ENCODE peak calls at places on chromosome 20, in five cellular contexts. One of them, this sample, is unnamed.

GRCh38 chr20:18722381-18722780 is 91.2 kb upstream of the SCP2D1 start:
- DNase-seq in CD8-positive, alpha-beta memory T cell: no peak
- DNase-seq in lung: no peak
- DNase-seq in Panc1: no peak
- DNase-seq in neural progenitor cell: no peak
- DNase-seq in this sample: no peak

GRCh38 chr20:25623736-25624499 is at the start of gene NANP:
- DNase-seq in CD8-positive, alpha-beta memory T cell: peak
- DNase-seq in lung: peak
- DNase-seq in Panc1: peak
- DNase-seq in neural progenitor cell: peak
- DNase-seq in this sample: peak

GRCh38 chr20:53748821-53749402 is 155.3 kb upstream of the ZNF217 start:
- DNase-seq in CD8-positive, alpha-beta memory T cell: no peak
- DNase-seq in lung: no peak
- DNase-seq in Panc1: no peak
- DNase-seq in neural progenitor cell: no peak
- DNase-seq in this sample: peak

GRCh38 chr20:25320035-25320800 is 70.4 kb downstream of the ABHD12 start:
- DNase-seq in CD8-positive, alpha-beta memory T cell: no peak
- DNase-seq in lung: no peak
- DNase-seq in Panc1: no peak
- DNase-seq in neural progenitor cell: no peak
- DNase-seq in this sample: no peak

GRCh38 chr20:23311932-23312331 is 38.7 kb upstream of the NXT1 start:
- DNase-seq in CD8-positive, alpha-beta memory T cell: no peak
- DNase-seq in lung: no peak
- DNase-seq in Panc1: no peak
- DNase-seq in neural progenitor cell: no peak
- DNase-seq in this sample: no peak

GRCh38 chr20:22904411-22904810 is 130.7 kb upstream of the SSTR4 start:
- DNase-seq in CD8-positive, alpha-beta memory T cell: no peak
- DNase-seq in lung: no peak
- DNase-seq in Panc1: no peak
- DNase-seq in neural progenitor cell: no peak
- DNase-seq in this sample: no peak

GRCh38 chr20:25205277-25206062 is 10.0 kb downstream of the ENTPD6 start:
- DNase-seq in CD8-positive, alpha-beta memory T cell: no peak
- DNase-seq in lung: no peak
- DNase-seq in Panc1: no peak
- DNase-seq in neural progenitor cell: no peak
- DNase-seq in this sample: no peak

GRCh38 chr20:20915855-20916254 is 190.3 kb downstream of the LINC00237 start:
- DNase-seq in CD8-positive, alpha-beta memory T cell: no peak
- DNase-seq in lung: no peak
- DNase-seq in Panc1: no peak
- DNase-seq in neural progenitor cell: no peak
- DNase-seq in this sample: no peak

GRCh38 chr20:53797085-53797484 is 203.4 kb upstream of the ZNF217 start:
- DNase-seq in CD8-positive, alpha-beta memory T cell: no peak
- DNase-seq in lung: no peak
- DNase-seq in Panc1: no peak
- DNase-seq in neural progenitor cell: no peak
- DNase-seq in this sample: no peak

GRCh38 chr20:25058051-25058796 is at the start of gene ACSS1:
- DNase-seq in CD8-positive, alpha-beta memory T cell: peak
- DNase-seq in lung: peak
- DNase-seq in Panc1: no peak
- DNase-seq in neural progenitor cell: peak
- DNase-seq in this sample: no peak

GRCh38 chr20:42656130-42656529 is 533.6 kb downstream of the PTPRT start:
- DNase-seq in CD8-positive, alpha-beta memory T cell: no peak
- DNase-seq in lung: no peak
- DNase-seq in Panc1: no peak
- DNase-seq in neural progenitor cell: no peak
- DNase-seq in this sample: no peak

GRCh38 chr20:2538931-2539330 is 2.6 kb downstream of the TMC2 start:
- DNase-seq in CD8-positive, alpha-beta memory T cell: no peak
- DNase-seq in lung: peak
- DNase-seq in Panc1: no peak
- DNase-seq in neural progenitor cell: no peak
- DNase-seq in this sample: no peak

GRCh38 chr20:9306521-9306920 is 207.9 kb upstream of the LAMP5 start:
- DNase-seq in CD8-positive, alpha-beta memory T cell: no peak
- DNase-seq in lung: no peak
- DNase-seq in Panc1: no peak
- DNase-seq in neural progenitor cell: no peak
- DNase-seq in this sample: peak

GRCh38 chr20:34891166-34892062 is 15.0 kb downstream of the ACSS2 start:
- DNase-seq in CD8-positive, alpha-beta memory T cell: no peak
- DNase-seq in lung: no peak
- DNase-seq in Panc1: peak
- DNase-seq in neural progenitor cell: no peak
- DNase-seq in this sample: no peak

GRCh38 chr20:7851031-7851490 is 89.2 kb downstream of the HAO1 start:
- DNase-seq in CD8-positive, alpha-beta memory T cell: no peak
- DNase-seq in lung: no peak
- DNase-seq in Panc1: no peak
- DNase-seq in neural progenitor cell: no peak
- DNase-seq in this sample: peak

GRCh38 chr20:32485126-32485769 is 99.9 kb downstream of the NOL4L start:
- DNase-seq in CD8-positive, alpha-beta memory T cell: peak
- DNase-seq in lung: peak
- DNase-seq in Panc1: peak
- DNase-seq in neural progenitor cell: peak
- DNase-seq in this sample: no peak

GRCh38 chr20:676315-676937 is 824 bp upstream of the SCRT2 start:
- DNase-seq in CD8-positive, alpha-beta memory T cell: no peak
- DNase-seq in lung: no peak
- DNase-seq in Panc1: no peak
- DNase-seq in neural progenitor cell: peak
- DNase-seq in this sample: no peak

GRCh38 chr20:967796-968742 is 34.0 kb downstream of the RSPO4 start:
- DNase-seq in CD8-positive, alpha-beta memory T cell: no peak
- DNase-seq in lung: no peak
- DNase-seq in Panc1: no peak
- DNase-seq in neural progenitor cell: peak
- DNase-seq in this sample: no peak

GRCh38 chr20:1242530-1242929 is 16.7 kb downstream of the RAD21L1 start:
- DNase-seq in CD8-positive, alpha-beta memory T cell: no peak
- DNase-seq in lung: no peak
- DNase-seq in Panc1: no peak
- DNase-seq in neural progenitor cell: no peak
- DNase-seq in this sample: peak

GRCh38 chr20:51379601-51380341 is 162.7 kb downstream of the NFATC2 start:
- DNase-seq in CD8-positive, alpha-beta memory T cell: no peak
- DNase-seq in lung: no peak
- DNase-seq in Panc1: no peak
- DNase-seq in neural progenitor cell: no peak
- DNase-seq in this sample: no peak

GRCh38 chr20:54103067-54103761 is 32.8 kb upstream of the BCAS1 start:
- DNase-seq in CD8-positive, alpha-beta memory T cell: peak
- DNase-seq in lung: peak
- DNase-seq in Panc1: no peak
- DNase-seq in neural progenitor cell: peak
- DNase-seq in this sample: peak

GRCh38 chr20:17530716-17531536 is at the start of gene BFSP1:
- DNase-seq in CD8-positive, alpha-beta memory T cell: no peak
- DNase-seq in lung: peak
- DNase-seq in Panc1: no peak
- DNase-seq in neural progenitor cell: peak
- DNase-seq in this sample: no peak

GRCh38 chr20:32581839-32582658 is 3.1 kb downstream of the NOL4L start:
- DNase-seq in CD8-positive, alpha-beta memory T cell: peak
- DNase-seq in lung: no peak
- DNase-seq in Panc1: no peak
- DNase-seq in neural progenitor cell: peak
- DNase-seq in this sample: no peak

GRCh38 chr20:60952861-60953260 is 299.2 kb upstream of the CDH4 start:
- DNase-seq in CD8-positive, alpha-beta memory T cell: no peak
- DNase-seq in lung: no peak
- DNase-seq in Panc1: no peak
- DNase-seq in neural progenitor cell: no peak
- DNase-seq in this sample: no peak

GRCh38 chr20:41717464-41717863 is 99.3 kb upstream of the CHD6 start:
- DNase-seq in CD8-positive, alpha-beta memory T cell: no peak
- DNase-seq in lung: no peak
- DNase-seq in Panc1: no peak
- DNase-seq in neural progenitor cell: no peak
- DNase-seq in this sample: no peak

GRCh38 chr20:24479595-24479994 is 10.2 kb downstream of the SYNDIG1 start:
- DNase-seq in CD8-positive, alpha-beta memory T cell: no peak
- DNase-seq in lung: no peak
- DNase-seq in Panc1: no peak
- DNase-seq in neural progenitor cell: no peak
- DNase-seq in this sample: no peak

GRCh38 chr20:41261790-41262717 is 55.5 kb downstream of the ZHX3 start:
- DNase-seq in CD8-positive, alpha-beta memory T cell: no peak
- DNase-seq in lung: no peak
- DNase-seq in Panc1: no peak
- DNase-seq in neural progenitor cell: no peak
- DNase-seq in this sample: no peak

GRCh38 chr20:63636752-63637633 is 10.1 kb upstream of the GMEB2 start:
- DNase-seq in CD8-positive, alpha-beta memory T cell: no peak
- DNase-seq in lung: no peak
- DNase-seq in Panc1: no peak
- DNase-seq in neural progenitor cell: peak
- DNase-seq in this sample: no peak

GRCh38 chr20:35353646-35354045 is 58.1 kb downstream of the UQCC1 start:
- DNase-seq in CD8-positive, alpha-beta memory T cell: no peak
- DNase-seq in lung: no peak
- DNase-seq in Panc1: no peak
- DNase-seq in neural progenitor cell: no peak
- DNase-seq in this sample: no peak

GRCh38 chr20:59781236-59781635 is 152.2 kb downstream of the SYCP2 start:
- DNase-seq in CD8-positive, alpha-beta memory T cell: no peak
- DNase-seq in lung: no peak
- DNase-seq in Panc1: no peak
- DNase-seq in neural progenitor cell: no peak
- DNase-seq in this sample: no peak

GRCh38 chr20:35145141-35145564 is 2.0 kb downstream of the EDEM2 start:
- DNase-seq in CD8-positive, alpha-beta memory T cell: peak
- DNase-seq in lung: no peak
- DNase-seq in Panc1: peak
- DNase-seq in neural progenitor cell: peak
- DNase-seq in this sample: no peak

GRCh38 chr20:1328680-1329330 is at the start of gene SDCBP2:
- DNase-seq in CD8-positive, alpha-beta memory T cell: no peak
- DNase-seq in lung: peak
- DNase-seq in Panc1: no peak
- DNase-seq in neural progenitor cell: no peak
- DNase-seq in this sample: no peak

GRCh38 chr20:1467355-1468116 is 887 bp upstream of the NSFL1C start:
- DNase-seq in CD8-positive, alpha-beta memory T cell: peak
- DNase-seq in lung: peak
- DNase-seq in Panc1: no peak
- DNase-seq in neural progenitor cell: peak
- DNase-seq in this sample: no peak

GRCh38 chr20:1273366-1273765 is 7.3 kb downstream of the SNPH start:
- DNase-seq in CD8-positive, alpha-beta memory T cell: no peak
- DNase-seq in lung: no peak
- DNase-seq in Panc1: no peak
- DNase-seq in neural progenitor cell: no peak
- DNase-seq in this sample: no peak

GRCh38 chr20:17761612-17762011 is 61.8 kb downstream of the BANF2 start:
- DNase-seq in CD8-positive, alpha-beta memory T cell: no peak
- DNase-seq in lung: no peak
- DNase-seq in Panc1: no peak
- DNase-seq in neural progenitor cell: peak
- DNase-seq in this sample: no peak

GRCh38 chr20:33681288-33681687 is 4.9 kb downstream of the E2F1 start:
- DNase-seq in CD8-positive, alpha-beta memory T cell: no peak
- DNase-seq in lung: no peak
- DNase-seq in Panc1: no peak
- DNase-seq in neural progenitor cell: no peak
- DNase-seq in this sample: no peak

GRCh38 chr20:61806314-61806713 is 259.4 kb downstream of the TAF4 start:
- DNase-seq in CD8-positive, alpha-beta memory T cell: no peak
- DNase-seq in lung: no peak
- DNase-seq in Panc1: no peak
- DNase-seq in neural progenitor cell: no peak
- DNase-seq in this sample: no peak

GRCh38 chr20:63858393-63859165 is 2.7 kb upstream of the ABHD16B start:
- DNase-seq in CD8-positive, alpha-beta memory T cell: peak
- DNase-seq in lung: no peak
- DNase-seq in Panc1: no peak
- DNase-seq in neural progenitor cell: peak
- DNase-seq in this sample: no peak

GRCh38 chr20:37529214-37529967 is 1.7 kb upstream of the BLCAP start:
- DNase-seq in CD8-positive, alpha-beta memory T cell: no peak
- DNase-seq in lung: no peak
- DNase-seq in Panc1: no peak
- DNase-seq in neural progenitor cell: no peak
- DNase-seq in this sample: no peak
- H3K4me3 ChIP-seq in CD8-positive, alpha-beta memory T cell: no peak
- H3K4me3 ChIP-seq in lung: no peak
- H3K4me3 ChIP-seq in Panc1: no peak
- H3K4me3 ChIP-seq in neural progenitor cell: no peak
- H3K4me3 ChIP-seq in this sample: no peak

GRCh38 chr20:4593149-4593525 is 128.6 kb upstream of the PRND start:
- DNase-seq in CD8-positive, alpha-beta memory T cell: no peak
- DNase-seq in lung: no peak
- DNase-seq in Panc1: no peak
- DNase-seq in neural progenitor cell: no peak
- DNase-seq in this sample: no peak
- H3K4me3 ChIP-seq in CD8-positive, alpha-beta memory T cell: no peak
- H3K4me3 ChIP-seq in lung: no peak
- H3K4me3 ChIP-seq in Panc1: no peak
- H3K4me3 ChIP-seq in neural progenitor cell: no peak
- H3K4me3 ChIP-seq in this sample: no peak

GRCh38 chr20:58162976-58163375 is 65.5 kb downstream of the ANKRD60 start:
- DNase-seq in CD8-positive, alpha-beta memory T cell: no peak
- DNase-seq in lung: no peak
- DNase-seq in Panc1: no peak
- DNase-seq in neural progenitor cell: no peak
- DNase-seq in this sample: no peak
- H3K4me3 ChIP-seq in CD8-positive, alpha-beta memory T cell: no peak
- H3K4me3 ChIP-seq in lung: no peak
- H3K4me3 ChIP-seq in Panc1: no peak
- H3K4me3 ChIP-seq in neural progenitor cell: no peak
- H3K4me3 ChIP-seq in this sample: no peak

DNA sequence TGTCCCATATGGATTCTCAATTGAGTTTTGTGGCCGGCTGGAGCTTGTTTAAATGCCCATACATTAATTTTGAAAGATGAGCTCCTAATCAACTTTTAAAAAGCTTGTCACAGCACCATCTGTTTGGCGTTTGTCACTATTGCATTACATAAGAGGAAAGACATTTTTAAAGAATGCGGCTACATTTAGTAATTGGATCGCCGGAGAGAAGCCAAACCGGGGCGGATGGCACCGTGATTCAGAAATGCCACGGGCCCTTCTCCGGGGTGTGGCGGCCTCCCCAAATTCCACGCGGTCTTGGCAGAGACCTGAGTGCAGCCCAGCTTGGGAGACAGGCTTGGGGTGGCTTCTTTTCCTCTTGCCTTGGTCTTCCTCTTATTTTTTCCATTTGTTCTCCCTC is 67.7 kb upstream of the ZNFX1 start:
- DNase-seq in CD8-positive, alpha-beta memory T cell: no peak
- DNase-seq in lung: no peak
- DNase-seq in Panc1: no peak
- DNase-seq in neural progenitor cell: no peak
- DNase-seq in this sample: no peak
- H3K4me3 ChIP-seq in CD8-positive, alpha-beta memory T cell: no peak
- H3K4me3 ChIP-seq in lung: no peak
- H3K4me3 ChIP-seq in Panc1: no peak
- H3K4me3 ChIP-seq in neural progenitor cell: no peak
- H3K4me3 ChIP-seq in this sample: no peak

This sample was measured in skeletal muscle cell.